ENCODE peak calls at places on chromosomes 16 and 17, in eight cellular contexts. V, J, S, W, Y, M, A and U are unnamed samples.

GRCh38 chr17:17376362-17376761 is 73.2 kb downstream of the NT5M start:
- DNase-seq in V (no peak), W (no peak), S (peak), Y (peak), M (peak), A (no peak), J (peak), U (no peak)

GRCh38 chr16:882256-882655 is 81.7 kb upstream of the GNG13 start:
- DNase-seq in W (no peak), S (no peak), V (no peak), Y (no peak), J (no peak), M (no peak), A (no peak), U (no peak)

GRCh38 chr16:56970934-56971767 is 9.4 kb downstream of the CETP start:
- DNase-seq in J (no peak), M (no peak), A (no peak), S (no peak), Y (peak), W (no peak), V (no peak), U (no peak)

GRCh38 chr16:10992797-10993196 is 48.4 kb downstream of the CLEC16A start:
- DNase-seq in S (no peak), A (no peak), M (peak), Y (peak), V (peak), J (peak), W (no peak), U (no peak)

GRCh38 chr16:80362816-80363215 is 178.0 kb upstream of the DYNLRB2 start:
- DNase-seq in W (no peak), Y (no peak), V (no peak), J (no peak), A (no peak), M (no peak), S (no peak), U (no peak)

GRCh38 chr17:45131616-45132301 is 556 bp downstream of the PLCD3 start:
- DNase-seq in Y (peak), A (no peak), J (no peak), V (peak), S (peak), W (no peak), M (peak), U (no peak)

GRCh38 chr16:48546774-48547173 is 63.2 kb downstream of the N4BP1 start:
- DNase-seq in S (no peak), M (no peak), J (no peak), Y (no peak), A (no peak), W (no peak), V (no peak), U (no peak)

GRCh38 chr17:19546289-19547065 is 12.8 kb downstream of the SLC47A1 start:
- DNase-seq in S (no peak), V (no peak), A (no peak), W (no peak), M (no peak), Y (no peak), J (no peak), U (no peak)

GRCh38 chr16:15592324-15592723 is 50.6 kb downstream of the MARF1 start:
- DNase-seq in W (no peak), S (no peak), J (peak), V (no peak), Y (no peak), A (no peak), M (no peak), U (no peak)

GRCh38 chr16:17510532-17510931 is 39.8 kb upstream of the XYLT1 start:
- DNase-seq in J (no peak), S (no peak), V (no peak), A (no peak), Y (peak), M (peak), W (no peak), U (no peak)

GRCh38 chr16:19432429-19432828 is 14.7 kb downstream of the TMC5 start:
- DNase-seq in S (no peak), M (no peak), W (no peak), A (no peak), V (peak), J (peak), Y (no peak), U (no peak)

GRCh38 chr17:48484850-48485249 is 46.0 kb downstream of the HOXB1 start:
- DNase-seq in M (no peak), W (no peak), Y (peak), A (no peak), S (no peak), J (peak), V (peak), U (no peak)

GRCh38 chr17:42429726-42430464 is 6.8 kb upstream of the CAVIN1 start:
- DNase-seq in M (no peak), A (no peak), J (no peak), S (no peak), W (no peak), Y (no peak), V (no peak), U (no peak)

GRCh38 chr16:66176111-66176510 is 190.4 kb upstream of the CDH5 start:
- DNase-seq in J (no peak), M (no peak), V (no peak), Y (no peak), S (no peak), A (no peak), W (no peak), U (no peak)

GRCh38 chr17:44770526-44770925 is 11.7 kb downstream of the ADAM11 start:
- DNase-seq in S (no peak), Y (no peak), J (no peak), A (no peak), V (no peak), W (no peak), M (no peak), U (no peak)

GRCh38 chr17:64736804-64737492 is 74.8 kb upstream of the SMURF2 start:
- DNase-seq in J (peak), A (no peak), M (no peak), V (peak), W (no peak), Y (peak), S (no peak), U (no peak)

GRCh38 chr16:86529160-86529559 is 18.8 kb downstream of the FOXF1 start:
- DNase-seq in S (peak), A (no peak), M (peak), Y (peak), V (no peak), W (no peak), J (no peak), U (no peak)

GRCh38 chr17:28357901-28358197 is 522 bp upstream of the POLDIP2 start:
- DNase-seq in Y (no peak), V (no peak), S (no peak), J (no peak), A (no peak), M (no peak), W (no peak), U (no peak)

GRCh38 chr17:59424331-59424730 is 92.9 kb downstream of the YPEL2 start:
- DNase-seq in S (no peak), M (no peak), A (no peak), W (no peak), V (no peak), J (no peak), Y (no peak), U (no peak)

GRCh38 chr16:82782715-82783251 is 156.0 kb downstream of the CDH13 start:
- DNase-seq in W (no peak), J (no peak), Y (no peak), M (no peak), V (no peak), S (no peak), A (no peak), U (no peak)

GRCh38 chr16:11681526-11681925 is 13.3 kb downstream of the SNN start:
- DNase-seq in Y (no peak), A (no peak), S (peak), M (no peak), W (no peak), V (no peak), J (no peak), U (no peak)

GRCh38 chr16:4926928-4927327 is 10.0 kb downstream of the PPL start:
- DNase-seq in S (no peak), V (no peak), M (no peak), Y (no peak), A (no peak), W (no peak), J (no peak), U (no peak)

GRCh38 chr16:880471-881171 is 80.1 kb upstream of the GNG13 start:
- DNase-seq in V (no peak), Y (no peak), J (no peak), M (no peak), A (no peak), W (no peak), S (peak), U (no peak)

GRCh38 chr17:69503711-69504110 is 89.2 kb downstream of the MAP2K6 start:
- DNase-seq in M (no peak), A (no peak), Y (no peak), S (no peak), W (no peak), V (no peak), J (no peak), U (no peak)

GRCh38 chr17:63530557-63531021 is 7.4 kb downstream of the KCNH6 start:
- DNase-seq in J (no peak), A (no peak), Y (no peak), V (no peak), M (no peak), W (no peak), S (peak), U (no peak)